ENCODE peak calls at places on chromosomes 3 and 15, in four cellular contexts. D is iris pigment epithelial cell, O is A549, R is activated B cell treated with CpG ODN at 0.5 μM for 24 hours. U is an unnamed sample.
A peak's percentile ranks its signal among the peaks of the same experiment; 100 is the strongest.

GRCh38 chr15:101379647-101380046 is 84.6 kb upstream of the SNRPA1 start:
- DNase-seq in D (no peak), O (no peak), R (no peak), U (no peak)

GRCh38 chr15:62857411-62857853 is 185.1 kb upstream of the TPM1 start:
- DNase-seq in D (no peak), O (peak; percentile 23), R (no peak), U (no peak)

GRCh38 chr15:56734013-56734625 is 810 bp upstream of the ZNF280D start:
- DNase-seq in D (no peak), O (peak; percentile 36), R (no peak), U (no peak)

GRCh38 chr15:93495799-93496637 is 407.0 kb upstream of the RGMA start:
- DNase-seq in D (no peak), O (no peak), R (no peak), U (no peak)

GRCh38 chr3:99730870-99731269 is 86.8 kb upstream of the CMSS1 start:
- DNase-seq in D (no peak), O (no peak), R (no peak), U (no peak)

GRCh38 chr3:42501321-42501680 is 1.1 kb upstream of the VIPR1 start:
- DNase-seq in D (no peak), O (no peak), R (no peak), U (no peak)

GRCh38 chr15:28915935-28916334 is 30.2 kb downstream of the APBA2 start:
- DNase-seq in D (no peak), O (no peak), R (no peak), U (no peak)

GRCh38 chr3:64074091-64074490 is 50.8 kb upstream of the PSMD6 start:
- DNase-seq in D (peak; percentile 79), O (no peak), R (no peak), U (peak; percentile 96)

GRCh38 chr3:100753846-100754245 is 44.6 kb downstream of the TFG start:
- DNase-seq in D (peak; percentile 52), O (no peak), R (no peak), U (no peak)

GRCh38 chr15:50163719-50164410 is 18.1 kb upstream of the SLC27A2 start:
- DNase-seq in D (no peak), O (no peak), R (no peak), U (no peak)

GRCh38 chr3:31952205-31952604 is 28.9 kb downstream of the OSBPL10 start:
- DNase-seq in D (no peak), O (no peak), R (peak; percentile 61), U (no peak)

GRCh38 chr15:35206060-35206675 is 121.1 kb upstream of the NANOGP8 start:
- DNase-seq in D (peak; percentile 26), O (peak; percentile 55), R (no peak), U (no peak)

GRCh38 chr3:27696906-27697305 is 25.2 kb downstream of the EOMES start:
- DNase-seq in D (peak; percentile 50), O (no peak), R (no peak), U (peak; percentile 9)

GRCh38 chr3:164302622-164303021 is 775.7 kb downstream of the SI start:
- DNase-seq in D (no peak), O (no peak), R (no peak), U (no peak)

GRCh38 chr3:170440346-170440745 is 21.7 kb downstream of the CLDN11 start:
- DNase-seq in D (peak; percentile 54), O (no peak), R (no peak), U (peak; percentile 20)

GRCh38 chr15:77568960-77569646 is 63.6 kb downstream of the LINGO1 start:
- DNase-seq in D (peak; percentile 61), O (no peak), R (no peak), U (peak; percentile 60)

GRCh38 chr3:134378384-134378783 is 4.1 kb upstream of the AMOTL2 start:
- DNase-seq in D (no peak), O (no peak), R (no peak), U (no peak)

GRCh38 chr3:60304103-60304502 is 947.1 kb downstream of the FHIT start:
- DNase-seq in D (peak; percentile 62), O (no peak), R (no peak), U (peak; percentile 13)

GRCh38 chr3:186254676-186255665 is 107.1 kb downstream of the DGKG start:
- DNase-seq in D (no peak), O (no peak), R (peak; percentile 44), U (no peak)

GRCh38 chr3:111314146-111314873 is 227.7 kb upstream of the CD96 start:
- DNase-seq in D (peak; percentile 28), O (no peak), R (no peak), U (no peak)

GRCh38 chr3:153572654-153573053 is 410.6 kb downstream of the RAP2B start:
- DNase-seq in D (no peak), O (no peak), R (no peak), U (no peak)

GRCh38 chr3:153232737-153233330 is 70.8 kb downstream of the RAP2B start:
- DNase-seq in D (peak; percentile 84), O (no peak), R (no peak), U (peak; percentile 77)

U was measured in mesenchymal stem cell.